ENCODE peak calls at places on chromosomes 12 and 14, in eight cellular contexts. S is GM06990, H is GM10248, R is HL-60, K is type B pancreatic cell, L is cardiac muscle cell, P is AG09309, A is epithelial cell of proximal tubule. T is an unnamed sample.

GRCh38 chr14:103123634-103124500 is 606 bp downstream of the TNFAIP2 start:
- DNase-seq in S (no peak), L (peak), R (peak), P (no peak), K (no peak), A (no peak), H (no peak), T (no peak)

GRCh38 chr14:103086771-103087342 is 2.8 kb downstream of the LBHD2 start:
- DNase-seq in A (no peak), P (no peak), R (no peak), L (no peak), H (no peak), K (no peak), S (no peak), T (no peak)

GRCh38 chr14:51236314-51236713 is 3.7 kb upstream of the TMX1 start:
- DNase-seq in H (no peak), R (peak), A (no peak), P (no peak), L (peak), K (no peak), S (no peak), T (no peak)

GRCh38 chr14:64504310-64504896 is at the start of gene ZBTB1:
- DNase-seq in K (peak), S (peak), A (no peak), R (peak), P (peak), L (peak), H (peak), T (peak)

GRCh38 chr12:71780207-71780822 is 25.7 kb downstream of the RAB21 start:
- DNase-seq in L (peak), H (peak), P (no peak), R (peak), K (no peak), A (no peak), S (no peak), T (no peak)

GRCh38 chr12:127231366-127231765 is 1035.6 kb upstream of the TMEM132C start:
- DNase-seq in R (no peak), H (no peak), S (no peak), P (no peak), A (no peak), L (no peak), K (no peak), T (no peak)

GRCh38 chr12:71503579-71504470 is 64.2 kb downstream of the LGR5 start:
- DNase-seq in H (no peak), R (no peak), L (no peak), P (no peak), K (no peak), A (no peak), S (no peak), T (no peak)

GRCh38 chr12:58804749-58805148 is 115.6 kb downstream of the LRIG3 start:
- DNase-seq in P (no peak), L (no peak), A (no peak), K (no peak), R (no peak), H (no peak), S (no peak), T (no peak)

GRCh38 chr12:127381681-127382080 is 885.3 kb upstream of the TMEM132C start:
- DNase-seq in K (no peak), H (no peak), R (no peak), A (no peak), L (no peak), P (no peak), S (no peak), T (no peak)

GRCh38 chr12:94227066-94227465 is 78.7 kb downstream of the PLXNC1 start:
- DNase-seq in A (no peak), H (no peak), R (no peak), S (no peak), K (no peak), L (no peak), P (no peak), T (no peak)

GRCh38 chr12:124276337-124276736 is 18.6 kb upstream of the RFLNA start:
- DNase-seq in L (no peak), A (no peak), P (no peak), S (no peak), K (no peak), R (no peak), H (no peak), T (no peak)

GRCh38 chr12:9372202-9372601 is 164.0 kb upstream of the PZP start:
- DNase-seq in P (no peak), H (no peak), R (peak), A (no peak), L (peak), S (no peak), K (no peak), T (no peak)

GRCh38 chr12:59973515-59973914 is 377.7 kb downstream of the SLC16A7 start:
- DNase-seq in L (peak), H (no peak), R (no peak), P (peak), K (no peak), A (no peak), S (no peak), T (no peak)

GRCh38 chr12:99367181-99367580 is 280.4 kb upstream of the GARIN6 start:
- DNase-seq in S (no peak), L (no peak), R (no peak), P (no peak), H (no peak), K (no peak), A (no peak), T (no peak)

GRCh38 chr12:52524241-52524897 is 4.2 kb upstream of the KRT5 start:
- DNase-seq in P (no peak), S (no peak), A (no peak), H (no peak), R (no peak), K (peak), L (no peak), T (peak)

GRCh38 chr14:23443411-23443812 is 8.0 kb upstream of the MYH7 start:
- DNase-seq in S (no peak), R (no peak), H (no peak), K (peak), L (no peak), A (no peak), P (no peak), T (no peak)

GRCh38 chr12:52356031-52356761 is 11.1 kb downstream of the KRT85 start:
- DNase-seq in K (no peak), S (no peak), R (no peak), A (no peak), L (no peak), P (no peak), H (no peak), T (no peak)

GRCh38 chr14:50260511-50260910 is 29.1 kb upstream of the SOS2 start:
- DNase-seq in R (peak), P (peak), K (no peak), L (peak), A (no peak), S (no peak), H (peak), T (no peak)

GRCh38 chr12:68686595-68687521 is at the start of gene NUP107:
- DNase-seq in P (peak), L (peak), K (peak), S (peak), A (peak), H (peak), R (peak), T (peak)
- TF ChIP-seq CTCF in P (peak), L (peak), K (peak), S (no peak), A (peak), H (no peak), R (no peak), T (peak)

GRCh38 chr14:44149597-44149996 is 357.5 kb downstream of the FSCB start:
- DNase-seq in A (no peak), L (peak), P (no peak), S (no peak), R (no peak), H (no peak), K (peak), T (peak)
- TF ChIP-seq CTCF in A (peak), L (peak), P (peak), S (no peak), R (peak), H (no peak), K (peak), T (peak)

GRCh38 chr14:90797919-90798318 is 18.3 kb downstream of the TTC7B start:
- DNase-seq in A (no peak), R (no peak), K (no peak), L (no peak), S (no peak), P (no peak), H (no peak), T (no peak)

GRCh38 chr14:90795744-90796143 is 20.5 kb downstream of the TTC7B start:
- DNase-seq in P (peak), H (no peak), K (no peak), S (no peak), R (no peak), L (peak), A (peak), T (no peak)

GRCh38 chr14:90796319-90796718 is 19.9 kb downstream of the TTC7B start:
- DNase-seq in L (no peak), A (no peak), H (no peak), P (no peak), S (no peak), R (peak), K (no peak), T (no peak)

GRCh38 chr14:90799420-90799819 is 16.8 kb downstream of the TTC7B start:
- DNase-seq in A (no peak), P (no peak), R (no peak), K (no peak), S (no peak), L (no peak), H (no peak), T (no peak)

DNA sequence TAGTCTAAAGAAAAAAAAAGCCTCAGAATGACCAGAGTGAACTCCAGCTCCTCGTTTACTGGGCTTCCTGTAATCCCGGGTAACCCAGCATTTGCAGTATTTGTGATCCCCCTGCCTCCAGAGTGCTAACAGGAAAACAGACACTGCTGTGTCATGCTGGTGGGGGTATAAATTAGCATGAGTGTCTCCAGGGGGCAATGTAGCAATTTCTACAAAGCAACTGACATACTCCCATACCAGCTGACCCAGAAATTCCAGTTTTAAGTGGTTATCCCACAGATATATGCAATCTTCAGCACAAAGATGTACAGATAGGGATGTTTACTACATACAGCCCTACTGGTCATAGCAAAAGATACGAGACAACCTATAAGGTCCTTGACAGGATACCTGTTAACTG is 18.8 kb downstream of the TTC7B start:
- DNase-seq in R (no peak), A (no peak), S (no peak), L (peak), P (no peak), K (no peak), H (no peak), T (no peak)
- TF ChIP-seq CTCF in R (no peak), A (no peak), S (no peak), L (no peak), P (no peak), K (no peak), H (no peak), T (no peak)

GRCh38 chr12:27233814-27234213 is 10.3 kb upstream of the STK38L start:
- DNase-seq in P (no peak), S (no peak), H (no peak), K (no peak), A (no peak), R (no peak), L (no peak), T (no peak)
- TF ChIP-seq CTCF in P (no peak), S (no peak), H (no peak), K (peak), A (peak), R (no peak), L (peak), T (peak)

GRCh38 chr12:125549836-125550235 is 484.6 kb downstream of the AACS start:
- DNase-seq in L (no peak), A (no peak), P (no peak), S (no peak), H (no peak), R (no peak), K (no peak), T (no peak)
- TF ChIP-seq CTCF in L (no peak), A (peak), P (no peak), S (peak), H (peak), R (peak), K (peak), T (peak)

GRCh38 chr12:51351913-51352532 is 5.5 kb upstream of the CELA1 start:
- DNase-seq in A (no peak), R (peak), L (peak), S (no peak), K (no peak), P (no peak), H (no peak), T (peak)
- TF ChIP-seq CTCF in A (peak), R (peak), L (peak), S (peak), K (peak), P (peak), H (peak), T (peak)

GRCh38 chr12:115305275-115305674 is 621.3 kb upstream of the TBX3 start:
- DNase-seq in K (no peak), S (no peak), R (no peak), P (no peak), H (no peak), A (no peak), L (no peak), T (no peak)
- TF ChIP-seq CTCF in K (no peak), S (no peak), R (no peak), P (no peak), H (no peak), A (no peak), L (no peak), T (no peak)